ENCODE peak calls at places on chromosomes 7 and 10, in four cellular contexts. One of them, this sample, is unnamed. For H3K4me1, the result is how much of the 10 kb centered on the place peaks cover.

GRCh38 chr10:72561745-72562166 is 64.1 kb downstream of the MICU1 start:
- DNase-seq in astrocyte: no peak
- DNase-seq in fibroblast of lung: no peak
- DNase-seq in HepG2: no peak
- DNase-seq in this sample: no peak

GRCh38 chr10:114525368-114525949 is 121.2 kb upstream of the AFAP1L2 start:
- DNase-seq in astrocyte: peak
- DNase-seq in fibroblast of lung: no peak
- DNase-seq in HepG2: no peak
- DNase-seq in this sample: no peak

GRCh38 chr10:101161494-101162299 is 30.6 kb downstream of the TLX1 start:
- DNase-seq in astrocyte: peak
- DNase-seq in fibroblast of lung: peak
- DNase-seq in HepG2: peak
- DNase-seq in this sample: peak

GRCh38 chr10:484925-485661 is 204.4 kb downstream of the DIP2C start:
- DNase-seq in astrocyte: no peak
- DNase-seq in fibroblast of lung: no peak
- DNase-seq in HepG2: no peak
- DNase-seq in this sample: no peak

GRCh38 chr7:130910949-130911944 is 177.2 kb upstream of the KLF14 start:
- DNase-seq in astrocyte: peak
- DNase-seq in fibroblast of lung: peak
- DNase-seq in HepG2: peak
- DNase-seq in this sample: no peak

GRCh38 chr10:29957887-29958330 is 101.5 kb downstream of the JCAD start:
- DNase-seq in astrocyte: peak
- DNase-seq in fibroblast of lung: peak
- DNase-seq in HepG2: no peak
- DNase-seq in this sample: peak

GRCh38 chr10:106978746-106979145 is 185.8 kb downstream of the SORCS1 start:
- DNase-seq in astrocyte: no peak
- DNase-seq in fibroblast of lung: no peak
- DNase-seq in HepG2: no peak
- DNase-seq in this sample: no peak

GRCh38 chr7:148325208-148325607 is 265.4 kb upstream of the C7orf33 start:
- DNase-seq in astrocyte: no peak
- DNase-seq in fibroblast of lung: no peak
- DNase-seq in HepG2: no peak
- DNase-seq in this sample: no peak

GRCh38 chr7:143229054-143229790 is 7.4 kb downstream of the TAS2R40 start:
- DNase-seq in astrocyte: no peak
- DNase-seq in fibroblast of lung: no peak
- DNase-seq in HepG2: no peak
- DNase-seq in this sample: no peak

GRCh38 chr7:47375121-47375551 is 206.8 kb downstream of the TNS3 start:
- DNase-seq in astrocyte: peak
- DNase-seq in fibroblast of lung: peak
- DNase-seq in HepG2: no peak
- DNase-seq in this sample: no peak

GRCh38 chr7:155000795-155001194 is 2.1 kb downstream of the PAXIP1 start:
- DNase-seq in astrocyte: no peak
- DNase-seq in fibroblast of lung: no peak
- DNase-seq in HepG2: no peak
- DNase-seq in this sample: no peak

GRCh38 chr7:21542891-21543527 is at the start of gene DNAH11:
- DNase-seq in astrocyte: peak
- DNase-seq in fibroblast of lung: peak
- DNase-seq in HepG2: no peak
- DNase-seq in this sample: peak

GRCh38 chr7:64934478-64934877 is 31.4 kb downstream of the ZNF273 start:
- DNase-seq in astrocyte: no peak
- DNase-seq in fibroblast of lung: no peak
- DNase-seq in HepG2: no peak
- DNase-seq in this sample: no peak
- H3K9ac ChIP-seq in astrocyte: no peak
- H3K9ac ChIP-seq in fibroblast of lung: no peak
- H3K9ac ChIP-seq in HepG2: no peak
- H3K9ac ChIP-seq in this sample: no peak

GRCh38 chr10:32340596-32341180 is 6.3 kb downstream of the EPC1 start:
- DNase-seq in astrocyte: no peak
- DNase-seq in fibroblast of lung: no peak
- DNase-seq in HepG2: no peak
- DNase-seq in this sample: no peak
- H3K4me1 ChIP-seq in astrocyte: under half
- H3K4me1 ChIP-seq in fibroblast of lung: under half
- H3K4me1 ChIP-seq in HepG2: half or more
- H3K4me1 ChIP-seq in this sample: under half

GRCh38 chr10:59285848-59286247 is 76.5 kb downstream of the FAM13C start:
- DNase-seq in astrocyte: no peak
- DNase-seq in fibroblast of lung: no peak
- DNase-seq in HepG2: no peak
- DNase-seq in this sample: no peak

GRCh38 chr10:59281861-59282260 is 80.5 kb downstream of the FAM13C start:
- DNase-seq in astrocyte: no peak
- DNase-seq in fibroblast of lung: no peak
- DNase-seq in HepG2: no peak
- DNase-seq in this sample: no peak

GRCh38 chr10:59285073-59285472 is 77.3 kb downstream of the FAM13C start:
- DNase-seq in astrocyte: no peak
- DNase-seq in fibroblast of lung: no peak
- DNase-seq in HepG2: no peak
- DNase-seq in this sample: no peak

GRCh38 chr10:59283456-59284082 is 78.8 kb downstream of the FAM13C start:
- DNase-seq in astrocyte: peak
- DNase-seq in fibroblast of lung: peak
- DNase-seq in HepG2: no peak
- DNase-seq in this sample: peak

GRCh38 chr10:59284111-59284975 is 78.0 kb downstream of the FAM13C start:
- DNase-seq in astrocyte: no peak
- DNase-seq in fibroblast of lung: no peak
- DNase-seq in HepG2: no peak
- DNase-seq in this sample: no peak
- H3K9ac ChIP-seq in astrocyte: no peak
- H3K9ac ChIP-seq in fibroblast of lung: no peak
- H3K9ac ChIP-seq in HepG2: no peak
- H3K9ac ChIP-seq in this sample: no peak

DNA sequence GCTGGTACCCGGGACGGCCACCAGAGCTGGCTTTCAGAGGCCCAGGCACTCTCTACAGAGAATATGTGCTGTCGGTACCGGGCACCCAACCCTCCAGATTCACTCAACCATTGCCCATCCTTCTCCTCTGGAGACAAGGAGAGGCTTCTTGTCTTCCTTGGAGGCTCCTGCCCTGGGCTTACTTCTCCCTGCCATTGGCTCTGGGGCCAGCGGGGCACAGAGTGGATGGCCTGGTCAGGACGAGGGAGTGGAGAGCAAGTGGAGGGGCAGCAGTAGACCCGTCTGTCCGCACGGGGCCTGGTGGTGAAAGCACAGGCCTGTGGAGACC is 64.0 kb downstream of the HIPK2 start:
- DNase-seq in astrocyte: no peak
- DNase-seq in fibroblast of lung: no peak
- DNase-seq in HepG2: no peak
- DNase-seq in this sample: no peak
- H3K4me1 ChIP-seq in astrocyte: under half
- H3K4me1 ChIP-seq in fibroblast of lung: under half
- H3K4me1 ChIP-seq in HepG2: under half
- H3K4me1 ChIP-seq in this sample: under half

DNA sequence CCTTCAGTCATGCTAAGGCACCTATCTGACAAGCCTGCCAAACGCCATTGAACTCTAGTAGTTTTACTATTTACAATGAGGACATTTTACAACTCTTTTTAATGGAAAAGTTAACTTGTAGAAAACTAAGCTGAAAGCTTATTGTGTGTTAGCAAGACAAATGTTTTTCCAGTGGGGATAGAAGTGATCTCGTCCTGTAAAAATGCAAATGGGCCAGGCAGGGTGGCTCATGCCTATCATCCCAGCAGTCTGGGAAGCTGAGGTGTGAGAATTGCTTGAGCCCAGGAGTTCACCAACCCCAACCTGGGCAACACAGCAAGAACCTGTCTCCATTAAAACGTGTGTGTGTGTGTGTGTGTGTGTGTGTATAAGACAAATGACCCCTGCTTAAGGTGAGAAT is 1.2 kb upstream of the VOPP1 start:
- DNase-seq in astrocyte: peak
- DNase-seq in fibroblast of lung: peak
- DNase-seq in HepG2: no peak
- DNase-seq in this sample: peak
- H3K9ac ChIP-seq in astrocyte: peak
- H3K9ac ChIP-seq in fibroblast of lung: no peak
- H3K9ac ChIP-seq in HepG2: peak
- H3K9ac ChIP-seq in this sample: no peak

This sample was measured in trophoblast cell.